ENCODE peak calls at places on chromosome 6, in nine cellular contexts. H is ovary, Y is AG10803, M is lower leg skin, A is cardiac muscle cell, N is fibroblast of lung, P is cardiac fibroblast, X is coronary artery, F is IMR-90. V is an unnamed sample.
A peak's percentile ranks its signal among the peaks of the same experiment; 100 is the strongest.

GRCh38 chr6:130743175-130743574 is 84.0 kb upstream of the SMLR1 start:
- DNase-seq in P (no peak), M (no peak), N (no peak), F (no peak), X (no peak), Y (no peak), A (no peak), H (no peak), V (no peak)

GRCh38 chr6:13478525-13478962 is 8.9 kb downstream of the GFOD1 start:
- DNase-seq in F (no peak), A (no peak), P (no peak), H (no peak), M (no peak), X (no peak), Y (no peak), N (no peak), V (no peak)

GRCh38 chr6:75217203-75217602 is 11.3 kb upstream of the COL12A1 start:
- DNase-seq in N (peak; percentile 67), A (peak; percentile 58), X (no peak), M (no peak), F (peak; percentile 88), P (peak; percentile 76), H (no peak), Y (peak; percentile 74), V (peak; percentile 67)

GRCh38 chr6:9521152-9521530 is 893.7 kb downstream of the TFAP2A start:
- DNase-seq in A (no peak), M (no peak), H (no peak), P (no peak), Y (no peak), X (no peak), F (no peak), N (no peak), V (no peak)

GRCh38 chr6:68326762-68327161 is 308.3 kb upstream of the ADGRB3 start:
- DNase-seq in H (no peak), A (no peak), P (no peak), N (no peak), M (no peak), Y (no peak), X (no peak), F (no peak), V (no peak)

GRCh38 chr6:134480593-134480992 is 162.7 kb upstream of the SGK1 start:
- DNase-seq in Y (peak; percentile 25), N (peak; percentile 24), X (no peak), P (peak; percentile 58), H (no peak), F (peak; percentile 51), A (peak; percentile 33), M (no peak), V (no peak)

GRCh38 chr6:30317913-30318589 is 8.7 kb upstream of the TRIM39 start:
- DNase-seq in F (no peak), X (no peak), H (no peak), M (no peak), Y (no peak), P (no peak), N (no peak), A (no peak), V (no peak)

GRCh38 chr6:162705736-162706135 is 21.8 kb downstream of the PRKN start:
- DNase-seq in F (no peak), M (no peak), A (no peak), H (no peak), X (no peak), N (no peak), Y (no peak), P (no peak), V (no peak)

GRCh38 chr6:52019092-52019491 is 68.3 kb downstream of the PKHD1 start:
- DNase-seq in F (no peak), H (no peak), M (no peak), Y (no peak), X (no peak), P (no peak), A (no peak), N (no peak), V (no peak)

GRCh38 chr6:147611992-147612391 is 103.5 kb downstream of the SAMD5 start:
- DNase-seq in X (no peak), A (no peak), H (no peak), P (no peak), M (no peak), F (no peak), Y (no peak), N (no peak), V (no peak)

GRCh38 chr6:149727793-149728498 is 10.0 kb upstream of the LATS1 start:
- DNase-seq in X (no peak), H (no peak), F (no peak), A (no peak), M (no peak), N (no peak), Y (no peak), P (no peak), V (no peak)

DNA sequence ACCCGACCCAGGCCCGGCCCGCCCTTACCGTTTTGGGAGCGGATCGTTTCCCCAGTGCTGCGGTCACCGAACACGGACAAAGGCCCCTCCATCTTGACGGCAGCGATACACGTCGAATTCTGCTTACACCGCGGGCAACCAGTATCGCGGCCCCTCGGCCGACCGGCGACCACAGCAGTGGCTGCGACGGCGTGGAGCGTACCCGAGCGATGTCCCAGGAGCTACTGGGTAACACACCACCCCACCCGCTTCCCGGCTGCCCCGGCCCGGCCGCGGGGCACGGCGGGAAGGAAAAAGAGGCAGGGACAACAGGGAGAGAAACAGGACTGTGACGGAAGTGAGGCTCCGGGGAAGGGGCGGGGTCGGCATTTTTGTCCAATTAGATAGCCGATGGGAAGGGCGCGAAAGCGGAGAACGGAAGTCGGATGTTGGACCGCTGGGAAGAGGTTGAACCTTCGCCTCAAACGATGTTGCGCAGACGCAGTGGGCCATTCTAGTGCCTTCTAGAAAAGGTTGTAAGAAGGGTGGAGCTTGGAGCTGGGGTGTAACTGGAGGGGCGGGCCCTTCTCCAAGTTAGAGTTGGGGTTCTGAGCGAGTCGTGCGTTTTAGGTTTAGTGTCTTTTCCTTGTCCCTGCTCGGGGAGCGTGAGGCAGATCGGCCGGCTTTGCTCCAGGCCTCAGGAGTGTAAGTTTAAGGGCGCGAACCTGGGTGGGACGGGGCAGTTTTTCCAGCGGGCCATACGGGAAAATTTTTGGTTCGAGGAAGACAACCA is at the start of gene TCP1:
- DNase-seq in F (peak; percentile 99), N (peak; percentile 100), H (peak; percentile 99), P (peak; percentile 100), X (peak; percentile 99), M (peak; percentile 100), Y (peak; percentile 99), A (peak; percentile 100), V (peak; percentile 100)
- H3K4me3 ChIP-seq in F (peak within 1 kb of the TSS; percentile 89), N (peak within 1 kb of the TSS; percentile 72), H (peak within 1 kb of the TSS; percentile 62), P (peak within 1 kb of the TSS; percentile 97), X (peak within 1 kb of the TSS; percentile 95), M (peak within 1 kb of the TSS; percentile 96), Y (peak within 1 kb of the TSS; percentile 93), A (peak within 1 kb of the TSS; percentile 99), V (peak within 1 kb of the TSS; percentile 100)

DNA sequence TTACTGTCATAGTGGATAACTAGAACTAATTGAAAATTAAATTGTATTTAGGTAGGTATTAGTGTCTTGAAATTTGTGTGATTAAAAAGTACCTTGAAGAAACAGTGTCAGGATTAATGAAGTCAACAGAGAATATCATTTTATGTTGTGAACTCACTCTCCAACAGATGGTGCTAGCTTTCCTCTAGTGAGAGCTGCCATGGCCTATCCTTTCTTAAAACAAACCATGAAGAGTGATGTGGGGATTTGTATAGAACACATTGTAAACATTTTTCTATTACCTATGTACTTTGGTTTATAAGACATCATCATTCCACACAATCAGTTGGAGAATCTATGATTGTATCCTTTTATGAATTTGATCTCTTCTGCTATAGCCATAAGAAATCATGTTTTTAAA is 4.8 kb upstream of the SRSF12 start:
- DNase-seq in X (no peak), F (peak; percentile 52), M (no peak), P (peak; percentile 58), A (peak; percentile 57), N (peak; percentile 66), Y (peak; percentile 23), H (no peak), V (peak; percentile 70)
- TF ChIP-seq CTCF in X (peak; percentile 41), F (peak; percentile 67), M (no peak), P (peak; percentile 38), A (peak; percentile 59), N (peak; percentile 63), Y (peak; percentile 55), H (peak; percentile 38), V (peak; percentile 69)

DNA sequence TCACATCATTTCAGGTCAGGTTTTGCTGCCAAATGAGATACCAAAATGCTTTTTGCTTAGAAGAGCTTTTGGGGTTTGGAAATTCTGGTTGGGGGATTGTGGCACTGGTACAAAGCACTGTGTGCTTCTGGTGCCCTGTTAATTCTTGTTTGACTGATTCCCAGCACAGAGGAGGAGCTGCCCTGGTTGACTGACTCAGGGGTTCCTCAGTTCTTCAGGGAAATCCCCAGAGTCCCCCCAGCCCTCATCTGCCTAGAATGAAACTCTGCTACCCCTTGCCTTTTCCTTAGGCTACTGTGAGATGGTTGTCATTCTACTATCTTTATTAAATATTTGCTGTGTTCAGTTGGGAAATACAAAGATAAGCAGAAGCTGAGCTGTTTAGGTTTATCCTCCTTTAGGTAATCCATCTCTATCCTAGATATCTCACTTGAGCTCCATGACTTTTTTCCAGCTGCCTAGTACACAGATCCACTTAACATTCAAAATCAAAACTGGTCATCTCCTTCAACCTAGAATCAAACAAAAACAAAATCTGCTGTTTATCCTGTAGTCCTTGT is 24.9 kb upstream of the TSPYL1 start:
- DNase-seq in N (no peak), F (no peak), Y (no peak), X (no peak), A (no peak), H (no peak), M (no peak), P (no peak), V (no peak)
- H3K4me3 ChIP-seq in N (no peak overlapping the region), F (no peak overlapping the region), Y (no peak overlapping the region), X (no peak overlapping the region), A (no peak overlapping the region), H (no peak overlapping the region), M (no peak overlapping the region), P (no peak overlapping the region), V (no peak overlapping the region)

GRCh38 chr6:85468326-85468725 is 18.4 kb downstream of the NT5E start:
- DNase-seq in P (peak; percentile 64), A (peak; percentile 29), N (no peak), F (peak; percentile 57), X (no peak), H (no peak), Y (peak; percentile 52), M (no peak), V (peak; percentile 50)

GRCh38 chr6:85472744-85473143 is 22.9 kb downstream of the NT5E start:
- DNase-seq in H (no peak), F (peak; percentile 61), M (no peak), P (peak; percentile 46), A (no peak), X (no peak), Y (no peak), N (no peak), V (peak; percentile 56)

GRCh38 chr6:85469276-85470022 is 19.6 kb downstream of the NT5E start:
- DNase-seq in H (no peak), A (no peak), N (no peak), Y (peak; percentile 47), F (no peak), M (no peak), X (no peak), P (no peak), V (no peak)

GRCh38 chr6:85473748-85474147 is 23.9 kb downstream of the NT5E start:
- DNase-seq in P (no peak), Y (no peak), A (no peak), F (no peak), H (no peak), X (no peak), N (no peak), M (no peak), V (no peak)

DNA sequence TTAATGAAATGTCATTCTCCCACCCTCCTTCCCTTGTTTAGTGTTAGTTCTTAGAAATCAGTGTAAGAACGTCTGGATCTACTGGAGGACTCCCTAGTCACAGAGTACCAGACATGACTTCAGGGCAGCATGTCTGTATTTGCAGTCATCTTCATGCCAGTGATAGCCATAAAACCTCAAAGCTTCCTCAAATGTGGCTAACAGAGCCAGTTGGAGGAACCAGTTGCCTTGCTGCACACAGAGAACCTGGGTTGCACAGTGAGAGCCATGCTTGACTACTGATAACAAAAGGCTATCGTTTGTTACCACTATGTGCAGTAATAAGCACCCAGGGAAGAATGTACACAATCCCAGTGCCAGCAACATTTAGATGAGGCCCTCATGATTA is 20.1 kb downstream of the NT5E start:
- DNase-seq in A (no peak), P (no peak), F (no peak), X (no peak), N (no peak), Y (peak; percentile 48), H (no peak), M (no peak), V (no peak)
- TF ChIP-seq CTCF in A (no peak), P (no peak), F (no peak), X (no peak), N (no peak), Y (no peak), H (no peak), M (no peak), V (no peak)